ENCODE peak calls at places on chromosomes 2 and 18, in ten cellular contexts. U is IMR-90, H is adrenal gland, J is uterus, O is body of pancreas, A is breast epithelium, S is testis, K is transverse colon, C is Peyer's patch, V is A549. D is an unnamed sample.

GRCh38 chr18:2906522-2907458 is 60.0 kb downstream of the EMILIN2 start:
- DNase-seq in S (peak), U (no peak), H (no peak), A (no peak), C (peak), J (peak), K (peak), O (peak), V (peak), D (peak)

GRCh38 chr2:102736607-102737409 is 25.0 kb upstream of the TMEM182 start:
- DNase-seq in U (peak), V (peak), J (peak), S (peak), H (peak), A (peak), K (peak), O (peak), C (peak), D (peak)

GRCh38 chr2:231431606-231432005 is 32.7 kb downstream of the NCL start:
- DNase-seq in O (no peak), C (no peak), J (no peak), U (no peak), H (no peak), V (no peak), K (no peak), S (no peak), A (no peak), D (no peak)

GRCh38 chr2:148527488-148528340 is 116.8 kb upstream of the EPC2 start:
- DNase-seq in U (no peak), K (no peak), S (no peak), H (no peak), C (no peak), V (no peak), O (no peak), A (no peak), J (no peak), D (no peak)

GRCh38 chr2:118604831-118605230 is 242.6 kb downstream of the EN1 start:
- DNase-seq in J (no peak), V (no peak), U (no peak), A (no peak), O (peak), H (no peak), K (no peak), S (no peak), C (no peak), D (no peak)

GRCh38 chr18:58682429-58683069 is 11.3 kb downstream of the MALT1 start:
- DNase-seq in J (peak), S (peak), O (peak), U (peak), A (peak), V (peak), K (peak), H (peak), C (peak), D (peak)

GRCh38 chr18:68713131-68713530 is 1.8 kb downstream of the TMX3 start:
- DNase-seq in C (no peak), O (no peak), H (no peak), V (no peak), U (no peak), S (no peak), J (no peak), K (no peak), A (no peak), D (no peak)

GRCh38 chr18:22543764-22544163 is 126.0 kb upstream of the CTAGE1 start:
- DNase-seq in H (no peak), V (no peak), O (no peak), K (no peak), J (peak), C (no peak), U (no peak), A (no peak), S (no peak), D (no peak)

GRCh38 chr2:176514805-176515500 is 245.7 kb downstream of the MTX2 start:
- DNase-seq in V (no peak), S (no peak), K (no peak), O (no peak), A (no peak), J (no peak), H (no peak), C (no peak), U (no peak), D (no peak)

GRCh38 chr2:74198461-74199274 is at the start of gene MTHFD2:
- DNase-seq in J (peak), O (peak), U (peak), V (peak), A (peak), C (peak), K (peak), S (peak), H (peak), D (peak)
- TF ChIP-seq POLR2A in J (peak), O (peak), U (peak), V (peak), A (peak), C (peak), K (peak), S (no peak), H (peak), D (peak)

DNA sequence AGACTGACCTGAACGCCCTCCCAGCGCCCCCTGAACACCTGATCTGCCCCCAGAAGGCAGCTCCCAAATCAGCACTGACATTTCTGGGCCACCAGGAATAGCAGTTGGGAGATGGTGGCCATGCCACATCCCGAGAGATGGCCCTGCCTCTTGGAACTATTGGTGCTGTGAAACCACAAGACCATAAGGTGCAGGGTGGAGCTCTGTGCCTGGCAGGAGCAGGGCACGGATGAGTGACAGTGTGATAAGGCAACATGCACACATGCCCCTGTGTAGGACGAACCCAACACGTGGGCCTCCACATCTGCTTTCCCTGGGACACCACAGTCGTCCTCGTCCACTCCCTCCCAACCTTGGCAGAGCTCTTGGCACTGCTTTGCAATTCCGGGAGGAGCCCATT is 26.9 kb downstream of the ANO7 start:
- DNase-seq in K (no peak), V (no peak), S (no peak), U (no peak), J (no peak), A (no peak), C (no peak), O (no peak), H (no peak), D (no peak)
- H3K27ac ChIP-seq in K (no peak), V (no peak), S (no peak), U (no peak), J (no peak), A (no peak), C (no peak), O (no peak), H (no peak), D (no peak)

GRCh38 chr2:110828330-110828729 is 96.0 kb downstream of the ACOXL start:
- DNase-seq in S (no peak), H (no peak), O (no peak), J (no peak), A (no peak), C (no peak), U (no peak), K (no peak), V (peak), D (no peak)
- TF ChIP-seq POLR2A in S (no peak), H (no peak), O (no peak), J (no peak), A (no peak), C (no peak), U (no peak), K (no peak), V (no peak), D (no peak)

DNA sequence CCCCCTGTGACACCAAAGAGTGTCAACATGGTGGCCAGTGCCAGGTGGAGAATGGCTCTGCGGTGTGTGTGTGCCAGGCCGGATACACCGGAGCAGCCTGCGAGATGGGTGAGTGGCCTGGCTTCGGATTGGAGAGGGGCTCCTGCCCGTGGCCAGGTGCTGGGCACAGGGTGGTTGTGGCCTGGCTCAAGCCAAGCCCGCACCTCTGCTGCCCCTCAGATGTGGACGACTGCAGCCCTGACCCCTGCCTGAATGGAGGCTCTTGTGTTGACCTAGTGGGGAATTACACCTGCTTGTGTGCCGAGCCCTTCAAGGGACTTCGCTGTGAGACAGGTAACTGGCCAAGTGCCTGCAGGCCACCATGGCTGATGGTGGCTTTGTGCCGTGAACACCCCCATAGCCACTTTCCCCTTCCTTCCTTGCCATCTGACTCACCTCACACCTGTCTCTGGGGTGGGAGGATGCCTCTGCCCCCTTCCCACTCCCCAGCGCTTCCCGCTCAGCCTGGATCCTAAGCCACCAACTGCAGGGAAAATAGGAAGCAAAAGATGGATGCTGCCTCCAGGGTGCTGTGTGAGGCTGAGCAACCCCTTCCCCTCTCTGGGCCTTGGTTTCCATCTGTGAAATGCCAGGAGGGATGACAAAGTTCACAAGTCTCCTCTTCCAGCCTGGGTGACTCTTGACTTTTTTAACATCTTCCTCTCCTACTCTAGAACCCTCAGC is 41.8 kb downstream of the SNED1 start:
- DNase-seq in J (no peak), V (no peak), S (no peak), C (no peak), U (no peak), A (peak), H (no peak), O (no peak), K (no peak), D (no peak)
- H3K27ac ChIP-seq in J (no peak), V (no peak), S (no peak), C (no peak), U (no peak), A (no peak), H (no peak), O (no peak), K (no peak), D (no peak)

GRCh38 chr2:23425886-23426283 is 40.9 kb downstream of the KLHL29 start:
- DNase-seq in K (no peak), A (no peak), C (no peak), O (no peak), H (no peak), J (no peak), U (peak), S (no peak), V (no peak), D (no peak)

GRCh38 chr2:23427350-23427749 is 42.4 kb downstream of the KLHL29 start:
- DNase-seq in S (no peak), J (no peak), O (no peak), K (no peak), C (peak), V (no peak), A (no peak), H (no peak), U (no peak), D (no peak)

GRCh38 chr2:23426284-23426905 is 41.4 kb downstream of the KLHL29 start:
- DNase-seq in O (no peak), A (no peak), J (no peak), K (peak), V (no peak), C (no peak), S (peak), U (peak), H (peak), D (no peak)

GRCh38 chr2:23423873-23424680 is 39.1 kb downstream of the KLHL29 start:
- DNase-seq in A (peak), U (no peak), O (no peak), V (no peak), C (no peak), J (no peak), S (no peak), H (no peak), K (no peak), D (no peak)

DNA sequence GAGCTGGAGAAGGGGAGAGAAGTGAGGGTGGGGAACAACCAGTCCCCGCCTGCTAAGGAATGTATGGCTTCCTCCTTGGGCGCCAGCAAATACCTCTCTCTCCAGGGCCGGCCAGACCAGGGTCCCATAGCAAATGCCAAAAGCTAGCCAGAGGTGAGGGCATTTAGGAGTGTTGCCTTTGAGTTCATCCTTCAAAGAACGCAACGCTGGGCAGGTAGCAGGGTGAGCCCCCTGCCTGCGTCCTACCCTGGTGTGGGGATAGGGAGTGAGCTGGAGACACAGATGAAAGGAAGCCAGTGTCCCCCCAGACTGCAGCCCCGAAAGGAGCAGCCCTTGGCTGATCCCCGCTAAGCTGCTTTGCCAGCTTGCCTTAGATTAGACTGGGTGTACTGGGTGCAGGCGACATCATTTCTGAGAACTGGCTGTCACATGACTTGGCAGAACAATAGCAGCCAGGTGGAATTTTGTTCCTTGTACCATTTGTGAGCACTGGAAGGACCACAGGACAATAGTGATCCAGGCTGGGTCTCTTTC is 40.4 kb downstream of the KLHL29 start:
- DNase-seq in J (no peak), A (peak), V (no peak), S (no peak), O (no peak), C (no peak), H (no peak), U (no peak), K (no peak), D (no peak)
- TF ChIP-seq POLR2A in J (no peak), A (no peak), V (no peak), S (no peak), O (no peak), C (no peak), H (no peak), U (no peak), K (no peak), D (no peak)

GRCh38 chr2:42132066-42132965 is 36.8 kb upstream of the EML4 start:
- DNase-seq in J (no peak), C (no peak), A (no peak), S (no peak), H (no peak), K (no peak), U (peak), O (no peak), V (peak), D (no peak)
- H3K27ac ChIP-seq in J (peak), C (peak), A (peak), S (peak), H (peak), K (peak), U (peak), O (peak), V (peak), D (no peak)

DNA sequence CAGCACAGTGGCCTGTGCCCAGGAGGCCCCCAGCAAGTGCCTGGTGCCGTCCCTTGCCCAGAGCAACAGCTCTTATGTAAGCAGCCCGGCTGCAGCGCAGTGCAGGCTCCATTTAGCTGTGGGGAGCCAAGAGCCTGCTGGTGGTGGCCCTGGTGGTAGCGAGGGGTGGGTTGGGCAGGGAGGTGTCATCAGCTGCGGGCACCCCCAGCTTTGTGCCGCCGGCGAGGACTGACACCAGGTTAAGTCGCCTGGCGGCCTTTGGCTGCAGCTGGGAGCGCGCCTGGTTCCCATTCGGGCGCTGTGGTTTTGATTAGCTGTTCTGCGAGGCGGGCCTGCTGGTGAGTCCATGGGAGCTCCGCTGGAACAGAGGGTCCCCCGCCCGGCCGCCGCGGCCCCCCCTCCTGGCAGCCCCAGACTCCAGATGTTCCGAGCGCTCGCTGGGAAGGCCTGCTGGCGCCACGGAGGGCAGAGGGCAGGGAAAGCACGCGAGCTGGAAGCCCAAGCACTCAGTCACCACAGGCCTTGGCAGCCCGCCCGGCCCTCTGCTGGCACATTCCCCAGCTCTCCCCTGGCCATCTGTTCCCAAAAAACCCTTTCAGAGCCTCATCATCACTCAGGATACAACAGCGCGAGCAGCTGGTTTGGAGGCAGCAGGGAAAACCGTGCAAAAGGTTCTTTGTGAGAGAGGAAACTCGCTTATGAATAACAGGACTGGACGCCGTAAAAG is 18.4 kb downstream of the ATOH8 start:
- DNase-seq in H (peak), U (peak), O (peak), S (peak), V (peak), C (peak), J (peak), K (peak), A (peak), D (peak)
- TF ChIP-seq POLR2A in H (no peak), U (peak), O (peak), S (no peak), V (no peak), C (no peak), J (no peak), K (no peak), A (no peak), D (peak)

GRCh38 chr2:212032032-212032431 is 506.6 kb downstream of the ERBB4 start:
- DNase-seq in S (no peak), J (no peak), K (no peak), H (no peak), V (no peak), U (peak), O (no peak), A (no peak), C (no peak), D (peak)
- H3K27ac ChIP-seq in S (no peak), J (no peak), K (no peak), H (no peak), V (no peak), U (no peak), O (no peak), A (no peak), C (no peak), D (peak)

GRCh38 chr2:217847552-217848350 is 155.0 kb downstream of the TNS1 start:
- DNase-seq in H (no peak), K (no peak), J (no peak), O (no peak), S (no peak), V (no peak), A (no peak), U (no peak), C (peak), D (no peak)
- TF ChIP-seq POLR2A in H (no peak), K (no peak), J (no peak), O (no peak), S (no peak), V (no peak), A (no peak), U (no peak), C (no peak), D (no peak)

D was measured in endothelial cell of umbilical vein.